ENCODE peak calls at places on chromosomes 16 and 17, in eight cellular contexts. One of them, this sample, is unnamed.

GRCh38 chr17:4858880-4859260 is 25.7 kb downstream of the MINK1 start:
- DNase-seq in SK-N-SH: peak; percentile 83
- DNase-seq in A549: no peak
- DNase-seq in stomach: peak; percentile 59
- DNase-seq in ovary: no peak
- DNase-seq in tibial nerve: no peak
- DNase-seq in K562: no peak
- DNase-seq in sigmoid colon: peak; percentile 81
- DNase-seq in this sample: peak; percentile 40

GRCh38 chr17:2595200-2595599 is 1.7 kb downstream of the PAFAH1B1 start:
- DNase-seq in SK-N-SH: no peak
- DNase-seq in A549: no peak
- DNase-seq in stomach: no peak
- DNase-seq in ovary: no peak
- DNase-seq in tibial nerve: no peak
- DNase-seq in K562: no peak
- DNase-seq in sigmoid colon: no peak
- DNase-seq in this sample: no peak

GRCh38 chr16:12362482-12363458 is 386.2 kb downstream of the SNX29 start:
- DNase-seq in SK-N-SH: no peak
- DNase-seq in A549: no peak
- DNase-seq in stomach: no peak
- DNase-seq in ovary: no peak
- DNase-seq in tibial nerve: no peak
- DNase-seq in K562: no peak
- DNase-seq in sigmoid colon: peak; percentile 75
- DNase-seq in this sample: no peak

GRCh38 chr17:16419074-16419928 is 3.9 kb downstream of the TRPV2 start:
- DNase-seq in SK-N-SH: peak; percentile 78
- DNase-seq in A549: peak; percentile 58
- DNase-seq in stomach: no peak
- DNase-seq in ovary: no peak
- DNase-seq in tibial nerve: no peak
- DNase-seq in K562: peak; percentile 80
- DNase-seq in sigmoid colon: peak; percentile 79
- DNase-seq in this sample: no peak

GRCh38 chr17:42779304-42779941 is 987 bp upstream of the WNK4 start:
- DNase-seq in SK-N-SH: no peak
- DNase-seq in A549: no peak
- DNase-seq in stomach: no peak
- DNase-seq in ovary: no peak
- DNase-seq in tibial nerve: no peak
- DNase-seq in K562: peak; percentile 35
- DNase-seq in sigmoid colon: no peak
- DNase-seq in this sample: no peak

GRCh38 chr16:87956771-87957279 is 5.6 kb downstream of the BANP start:
- DNase-seq in SK-N-SH: no peak
- DNase-seq in A549: peak; percentile 57
- DNase-seq in stomach: no peak
- DNase-seq in ovary: no peak
- DNase-seq in tibial nerve: no peak
- DNase-seq in K562: peak; percentile 68
- DNase-seq in sigmoid colon: no peak
- DNase-seq in this sample: no peak

GRCh38 chr17:2691069-2691871 is 20.3 kb downstream of the CLUH start:
- DNase-seq in SK-N-SH: no peak
- DNase-seq in A549: no peak
- DNase-seq in stomach: no peak
- DNase-seq in ovary: peak; percentile 21
- DNase-seq in tibial nerve: no peak
- DNase-seq in K562: no peak
- DNase-seq in sigmoid colon: no peak
- DNase-seq in this sample: no peak

GRCh38 chr16:23079683-23080221 is 69.5 kb downstream of the USP31 start:
- DNase-seq in SK-N-SH: no peak
- DNase-seq in A549: peak; percentile 82
- DNase-seq in stomach: no peak
- DNase-seq in ovary: no peak
- DNase-seq in tibial nerve: no peak
- DNase-seq in K562: no peak
- DNase-seq in sigmoid colon: no peak
- DNase-seq in this sample: peak; percentile 68

GRCh38 chr17:20203761-20204263 is 194.7 kb downstream of the SPECC1 start:
- DNase-seq in SK-N-SH: no peak
- DNase-seq in A549: no peak
- DNase-seq in stomach: no peak
- DNase-seq in ovary: no peak
- DNase-seq in tibial nerve: no peak
- DNase-seq in K562: no peak
- DNase-seq in sigmoid colon: no peak
- DNase-seq in this sample: no peak

GRCh38 chr17:80780381-80781187 is 211.1 kb upstream of the CHMP6 start:
- DNase-seq in SK-N-SH: no peak
- DNase-seq in A549: no peak
- DNase-seq in stomach: no peak
- DNase-seq in ovary: no peak
- DNase-seq in tibial nerve: no peak
- DNase-seq in K562: no peak
- DNase-seq in sigmoid colon: peak; percentile 64
- DNase-seq in this sample: no peak

DNA sequence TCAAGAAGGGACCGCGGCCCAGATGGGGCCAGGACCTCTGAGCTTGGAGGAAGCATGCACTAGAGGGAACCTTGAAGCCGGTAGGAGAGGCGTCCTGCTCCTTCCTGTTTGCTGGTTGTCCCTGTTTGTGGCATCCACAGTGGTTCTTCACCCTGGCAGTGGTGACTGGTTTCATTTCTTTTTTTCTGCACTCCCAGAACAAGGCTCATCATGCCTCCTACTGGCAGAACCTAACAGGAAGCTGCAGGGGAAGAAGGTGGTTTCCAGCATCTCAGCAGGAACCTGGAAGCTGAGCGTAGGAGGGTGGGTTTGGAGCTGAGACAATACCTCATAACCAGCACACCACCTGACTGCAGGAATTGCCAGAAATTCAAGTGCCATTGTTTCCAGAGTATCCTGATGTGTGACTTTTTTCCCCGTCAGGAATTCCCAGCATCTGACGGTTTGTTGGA is 5.8 kb downstream of the TMEM231 start:
- DNase-seq in SK-N-SH: no peak
- DNase-seq in A549: peak; percentile 61
- DNase-seq in stomach: peak; percentile 31
- DNase-seq in ovary: no peak
- DNase-seq in tibial nerve: no peak
- DNase-seq in K562: no peak
- DNase-seq in sigmoid colon: no peak
- DNase-seq in this sample: peak; percentile 72
- TF ChIP-seq EP300 in SK-N-SH: no peak
- TF ChIP-seq EP300 in A549: no peak
- TF ChIP-seq EP300 in stomach: no peak
- TF ChIP-seq EP300 in ovary: no peak
- TF ChIP-seq EP300 in tibial nerve: no peak
- TF ChIP-seq EP300 in K562: no peak
- TF ChIP-seq EP300 in sigmoid colon: no peak
- TF ChIP-seq EP300 in this sample: no peak

GRCh38 chr17:75244133-75244866 is 17.1 kb downstream of the GGA3 start:
- DNase-seq in SK-N-SH: no peak
- DNase-seq in A549: no peak
- DNase-seq in stomach: no peak
- DNase-seq in ovary: no peak
- DNase-seq in tibial nerve: no peak
- DNase-seq in K562: no peak
- DNase-seq in sigmoid colon: no peak
- DNase-seq in this sample: peak; percentile 52

GRCh38 chr17:75241502-75241901 is 19.9 kb downstream of the GGA3 start:
- DNase-seq in SK-N-SH: no peak
- DNase-seq in A549: no peak
- DNase-seq in stomach: no peak
- DNase-seq in ovary: no peak
- DNase-seq in tibial nerve: no peak
- DNase-seq in K562: no peak
- DNase-seq in sigmoid colon: no peak
- DNase-seq in this sample: no peak

GRCh38 chr17:75241996-75242460 is 19.4 kb downstream of the GGA3 start:
- DNase-seq in SK-N-SH: no peak
- DNase-seq in A549: no peak
- DNase-seq in stomach: no peak
- DNase-seq in ovary: no peak
- DNase-seq in tibial nerve: no peak
- DNase-seq in K562: no peak
- DNase-seq in sigmoid colon: no peak
- DNase-seq in this sample: no peak

GRCh38 chr17:75241143-75241430 is 20.3 kb downstream of the GGA3 start:
- DNase-seq in SK-N-SH: no peak
- DNase-seq in A549: no peak
- DNase-seq in stomach: no peak
- DNase-seq in ovary: no peak
- DNase-seq in tibial nerve: peak; percentile 38
- DNase-seq in K562: no peak
- DNase-seq in sigmoid colon: no peak
- DNase-seq in this sample: no peak

DNA sequence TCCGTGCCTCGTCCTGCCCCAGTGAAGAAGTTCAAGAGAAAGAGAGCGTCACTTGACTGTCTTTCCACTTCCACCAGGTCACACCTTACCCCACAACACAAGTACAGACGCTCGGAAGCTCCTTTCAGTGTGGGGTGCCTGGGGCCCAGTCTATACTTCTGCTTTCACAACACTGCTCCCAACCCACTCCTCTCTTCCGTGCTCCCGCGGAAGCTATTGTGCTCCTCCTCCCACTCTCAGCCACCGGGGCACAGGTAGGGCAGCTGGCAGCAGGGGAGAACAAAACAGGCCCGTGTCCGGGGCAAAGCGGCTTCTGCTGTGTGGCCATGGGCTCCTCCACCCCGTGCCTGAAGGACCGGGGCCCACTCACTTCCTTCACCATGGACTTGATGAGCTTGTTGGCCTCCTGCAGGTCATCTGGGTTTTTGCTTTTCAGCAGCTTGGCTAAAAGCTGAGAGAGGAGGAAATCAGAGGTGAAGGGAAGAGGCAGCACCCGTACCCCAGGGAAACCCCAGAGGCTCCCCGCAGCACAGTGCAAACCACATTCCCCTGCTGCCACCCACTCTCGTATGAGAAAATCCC is 18.9 kb downstream of the GGA3 start:
- DNase-seq in SK-N-SH: no peak
- DNase-seq in A549: no peak
- DNase-seq in stomach: no peak
- DNase-seq in ovary: no peak
- DNase-seq in tibial nerve: no peak
- DNase-seq in K562: no peak
- DNase-seq in sigmoid colon: no peak
- DNase-seq in this sample: peak; percentile 37
- H3K4me1 ChIP-seq in SK-N-SH: peaks cover 3% of the 10 kb centered on the region
- H3K4me1 ChIP-seq in A549: peaks cover 6% of the 10 kb centered on the region
- H3K4me1 ChIP-seq in stomach: peaks cover 16% of the 10 kb centered on the region
- H3K4me1 ChIP-seq in ovary: no peaks in the 10 kb centered on the region
- H3K4me1 ChIP-seq in tibial nerve: no peaks in the 10 kb centered on the region
- H3K4me1 ChIP-seq in K562: peaks cover 46% of the 10 kb centered on the region
- H3K4me1 ChIP-seq in sigmoid colon: no peaks in the 10 kb centered on the region
- H3K4me1 ChIP-seq in this sample: no peaks in the 10 kb centered on the region

DNA sequence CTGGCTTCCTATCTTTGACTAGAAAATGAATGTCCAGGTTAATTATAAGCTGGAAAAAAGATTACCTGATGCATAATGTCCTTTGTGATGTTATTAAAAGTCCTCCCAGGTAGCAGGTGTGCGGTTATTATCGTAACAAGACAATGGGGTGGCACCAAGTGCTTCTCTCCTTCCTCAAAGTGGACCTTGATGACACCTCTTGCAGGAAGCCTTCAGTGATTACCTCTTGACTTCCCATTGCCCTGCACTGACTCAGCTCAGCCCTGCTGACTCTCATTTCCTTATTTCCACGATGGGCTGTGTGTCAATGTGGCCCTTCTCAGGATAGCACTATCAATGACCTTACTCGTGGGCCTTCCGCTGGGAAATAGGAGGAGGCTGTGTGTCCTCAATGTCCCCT is 477.4 kb upstream of the CCL2 start:
- DNase-seq in SK-N-SH: no peak
- DNase-seq in A549: no peak
- DNase-seq in stomach: no peak
- DNase-seq in ovary: no peak
- DNase-seq in tibial nerve: no peak
- DNase-seq in K562: no peak
- DNase-seq in sigmoid colon: no peak
- DNase-seq in this sample: no peak
- TF ChIP-seq EP300 in SK-N-SH: no peak
- TF ChIP-seq EP300 in A549: no peak
- TF ChIP-seq EP300 in stomach: no peak
- TF ChIP-seq EP300 in ovary: no peak
- TF ChIP-seq EP300 in tibial nerve: no peak
- TF ChIP-seq EP300 in K562: no peak
- TF ChIP-seq EP300 in sigmoid colon: no peak
- TF ChIP-seq EP300 in this sample: no peak

GRCh38 chr17:29645516-29646051 is 22.9 kb upstream of the CORO6 start:
- DNase-seq in SK-N-SH: peak; percentile 55
- DNase-seq in A549: no peak
- DNase-seq in stomach: peak; percentile 42
- DNase-seq in ovary: peak; percentile 57
- DNase-seq in tibial nerve: peak; percentile 82
- DNase-seq in K562: no peak
- DNase-seq in sigmoid colon: peak; percentile 93
- DNase-seq in this sample: peak; percentile 41
- H3K4me1 ChIP-seq in SK-N-SH: peaks cover 50% of the 10 kb centered on the region
- H3K4me1 ChIP-seq in A549: peaks cover 25% of the 10 kb centered on the region
- H3K4me1 ChIP-seq in stomach: peaks cover 62% of the 10 kb centered on the region
- H3K4me1 ChIP-seq in ovary: peaks cover 7% of the 10 kb centered on the region
- H3K4me1 ChIP-seq in tibial nerve: peaks cover 5% of the 10 kb centered on the region
- H3K4me1 ChIP-seq in K562: no peaks in the 10 kb centered on the region
- H3K4me1 ChIP-seq in sigmoid colon: peaks cover 22% of the 10 kb centered on the region
- H3K4me1 ChIP-seq in this sample: peaks cover 12% of the 10 kb centered on the region

GRCh38 chr17:47267354-47267828 is 13.8 kb downstream of the ITGB3 start:
- DNase-seq in SK-N-SH: no peak
- DNase-seq in A549: peak; percentile 20
- DNase-seq in stomach: no peak
- DNase-seq in ovary: no peak
- DNase-seq in tibial nerve: no peak
- DNase-seq in K562: no peak
- DNase-seq in sigmoid colon: no peak
- DNase-seq in this sample: no peak
- TF ChIP-seq EP300 in SK-N-SH: peak; percentile 85
- TF ChIP-seq EP300 in A549: no peak
- TF ChIP-seq EP300 in stomach: no peak
- TF ChIP-seq EP300 in ovary: no peak
- TF ChIP-seq EP300 in tibial nerve: no peak
- TF ChIP-seq EP300 in K562: no peak
- TF ChIP-seq EP300 in sigmoid colon: no peak
- TF ChIP-seq EP300 in this sample: no peak

GRCh38 chr17:45224671-45225050 is 3.0 kb downstream of the FMNL1 start:
- DNase-seq in SK-N-SH: no peak
- DNase-seq in A549: no peak
- DNase-seq in stomach: no peak
- DNase-seq in ovary: no peak
- DNase-seq in tibial nerve: no peak
- DNase-seq in K562: no peak
- DNase-seq in sigmoid colon: no peak
- DNase-seq in this sample: no peak
- H3K4me1 ChIP-seq in SK-N-SH: peaks cover 29% of the 10 kb centered on the region
- H3K4me1 ChIP-seq in A549: peaks cover 83% of the 10 kb centered on the region
- H3K4me1 ChIP-seq in stomach: peaks cover 67% of the 10 kb centered on the region
- H3K4me1 ChIP-seq in ovary: no peaks in the 10 kb centered on the region
- H3K4me1 ChIP-seq in tibial nerve: no peaks in the 10 kb centered on the region
- H3K4me1 ChIP-seq in K562: peaks cover 86% of the 10 kb centered on the region
- H3K4me1 ChIP-seq in sigmoid colon: peaks cover 33% of the 10 kb centered on the region
- H3K4me1 ChIP-seq in this sample: peaks cover 28% of the 10 kb centered on the region

GRCh38 chr17:38685485-38685884 is 10.7 kb upstream of the EPOP start:
- DNase-seq in SK-N-SH: no peak
- DNase-seq in A549: no peak
- DNase-seq in stomach: no peak
- DNase-seq in ovary: no peak
- DNase-seq in tibial nerve: no peak
- DNase-seq in K562: no peak
- DNase-seq in sigmoid colon: no peak
- DNase-seq in this sample: peak; percentile 21
- TF ChIP-seq EP300 in SK-N-SH: no peak
- TF ChIP-seq EP300 in A549: no peak
- TF ChIP-seq EP300 in stomach: no peak
- TF ChIP-seq EP300 in ovary: no peak
- TF ChIP-seq EP300 in tibial nerve: no peak
- TF ChIP-seq EP300 in K562: no peak
- TF ChIP-seq EP300 in sigmoid colon: no peak
- TF ChIP-seq EP300 in this sample: no peak

This sample was measured in transverse colon.